ENCODE peak calls at places on chromosomes 11 and 22, in eight cellular contexts. C, N, S, Q, G, Y, L and M are unnamed samples.

GRCh38 chr11:65900125-65900898 is at the start of gene FOSL1:
- DNase-seq in Q (peak), L (peak), C (no peak), N (peak), Y (peak), S (no peak), G (peak), M (peak)

GRCh38 chr11:71936825-71937224 is 8.0 kb downstream of the RNF121 start:
- DNase-seq in L (peak), N (no peak), S (no peak), Y (peak), Q (no peak), C (no peak), G (no peak), M (no peak)

GRCh38 chr11:64134963-64135362 is 30.9 kb downstream of the MACROD1 start:
- DNase-seq in Y (no peak), Q (no peak), L (no peak), N (no peak), C (no peak), S (no peak), G (no peak), M (no peak)

GRCh38 chr11:118552341-118552740 is 13.4 kb downstream of the IFT46 start:
- DNase-seq in N (no peak), L (no peak), C (no peak), S (no peak), Q (no peak), G (no peak), Y (no peak), M (no peak)

GRCh38 chr11:66579017-66579606 is 10.7 kb upstream of the CTSF start:
- DNase-seq in Q (peak), C (peak), N (peak), L (peak), G (peak), Y (peak), S (peak), M (peak)

GRCh38 chr11:46521947-46522681 is 71.7 kb downstream of the AMBRA1 start:
- DNase-seq in C (no peak), G (no peak), S (no peak), Q (no peak), L (peak), Y (peak), N (no peak), M (no peak)

GRCh38 chr11:110130642-110131238 is 37.5 kb downstream of the ZC3H12C start:
- DNase-seq in Q (no peak), S (peak), Y (no peak), L (peak), C (peak), G (no peak), N (peak), M (peak)

GRCh38 chr11:71267807-71268421 is 15.5 kb upstream of the SHANK2 start:
- DNase-seq in S (no peak), Q (no peak), G (no peak), Y (no peak), L (no peak), C (no peak), N (no peak), M (no peak)

GRCh38 chr11:78860720-78861422 is 286.2 kb upstream of the NARS2 start:
- DNase-seq in S (no peak), Y (peak), N (no peak), L (peak), Q (no peak), G (peak), C (peak), M (no peak)

GRCh38 chr11:116697639-116698038 is 75.1 kb downstream of the BUD13 start:
- DNase-seq in Q (no peak), Y (no peak), L (no peak), G (peak), N (no peak), S (no peak), C (no peak), M (no peak)

GRCh38 chr22:24969588-24970301 is 17.2 kb downstream of the KIAA1671 start:
- DNase-seq in L (peak), N (no peak), Q (no peak), Y (peak), S (no peak), G (peak), C (no peak), M (no peak)

GRCh38 chr11:126012852-126013251 is 49.8 kb downstream of the CDON start:
- DNase-seq in S (no peak), G (no peak), C (no peak), N (no peak), Y (no peak), L (no peak), Q (no peak), M (no peak)

GRCh38 chr11:122007611-122008071 is 108.4 kb downstream of the BLID start:
- DNase-seq in Y (no peak), L (peak), Q (no peak), N (no peak), C (no peak), G (no peak), S (no peak), M (no peak)

GRCh38 chr11:75325713-75326438 is 25.6 kb downstream of the ARRB1 start:
- DNase-seq in Q (no peak), N (no peak), S (no peak), Y (peak), L (peak), C (no peak), G (no peak), M (no peak)

GRCh38 chr11:122210378-122210995 is 94.5 kb upstream of the BLID start:
- DNase-seq in N (no peak), Q (no peak), C (no peak), L (no peak), S (no peak), Y (no peak), G (no peak), M (no peak)

GRCh38 chr11:118241191-118242098 is 10.7 kb downstream of the MPZL3 start:
- DNase-seq in G (peak), L (peak), C (no peak), Y (peak), Q (peak), N (no peak), S (no peak), M (no peak)

GRCh38 chr22:39474351-39474991 is 17.7 kb downstream of the MGAT3 start:
- DNase-seq in C (no peak), S (no peak), Y (peak), N (no peak), Q (no peak), G (no peak), L (no peak), M (no peak)

GRCh38 chr11:2655834-2656622 is 43.8 kb downstream of the KCNQ1OT1 start:
- DNase-seq in N (no peak), C (no peak), S (no peak), G (no peak), Q (no peak), L (peak), Y (peak), M (no peak)

GRCh38 chr11:45662665-45663485 is 2.5 kb downstream of the CHST1 start:
- DNase-seq in G (no peak), L (peak), Q (no peak), C (no peak), N (no peak), Y (peak), S (no peak), M (no peak)

GRCh38 chr11:8258771-8259170 is 4.9 kb downstream of the LMO1 start:
- DNase-seq in L (peak), C (no peak), Q (no peak), N (peak), G (no peak), Y (no peak), S (peak), M (no peak)

GRCh38 chr22:48803171-48803992 is 1024.3 kb downstream of the BRD1 start:
- DNase-seq in N (no peak), Q (no peak), S (no peak), G (no peak), C (no peak), Y (no peak), L (no peak), M (no peak)

GRCh38 chr22:39913886-39914285 is 13.0 kb downstream of the GRAP2 start:
- DNase-seq in C (peak), Y (peak), Q (no peak), N (no peak), G (no peak), S (no peak), L (peak), M (no peak)

GRCh38 chr11:103596323-103596722 is 440.1 kb upstream of the DDI1 start:
- DNase-seq in L (no peak), Y (no peak), S (no peak), C (no peak), Q (no peak), G (no peak), N (no peak), M (no peak)

GRCh38 chr11:30474151-30474954 is 111.8 kb downstream of the MPPED2 start:
- DNase-seq in C (no peak), N (no peak), G (no peak), Y (no peak), S (no peak), Q (no peak), L (no peak), M (no peak)